ENCODE peak calls at places on chromosomes 2 and 18, in six cellular contexts. N, I, Y, L, O and Z are unnamed samples.

GRCh38 chr2:147467441-147467840 is 377.4 kb upstream of the ACVR2A start:
- DNase-seq in N (no peak), I (no peak), Y (no peak), L (no peak), O (no peak), Z (no peak)

GRCh38 chr2:30283931-30284565 is 52.7 kb downstream of the LBH start:
- DNase-seq in N (no peak), I (no peak), Y (no peak), L (peak; percentile 5), O (no peak), Z (no peak)

GRCh38 chr2:141611143-141611571 is 519.7 kb downstream of the LRP1B start:
- DNase-seq in N (no peak), I (no peak), Y (no peak), L (peak; percentile 83), O (no peak), Z (peak; percentile 51)

GRCh38 chr2:221478106-221478863 is 93.8 kb downstream of the EPHA4 start:
- DNase-seq in N (no peak), I (no peak), Y (no peak), L (no peak), O (no peak), Z (peak; percentile 18)

GRCh38 chr18:58516514-58517285 is 112.2 kb downstream of the ALPK2 start:
- DNase-seq in N (no peak), I (no peak), Y (no peak), L (no peak), O (no peak), Z (no peak)

GRCh38 chr2:236113425-236113824 is 54.8 kb downstream of the GBX2 start:
- DNase-seq in N (no peak), I (no peak), Y (no peak), L (no peak), O (no peak), Z (no peak)

GRCh38 chr2:209977386-209978239 is 24.8 kb upstream of the RPE start:
- DNase-seq in N (no peak), I (peak; percentile 78), Y (no peak), L (peak; percentile 75), O (peak; percentile 28), Z (peak; percentile 41)

GRCh38 chr2:138964413-138964812 is 184.2 kb upstream of the NXPH2 start:
- DNase-seq in N (no peak), I (no peak), Y (no peak), L (peak; percentile 14), O (no peak), Z (no peak)

GRCh38 chr2:168289880-168290279 is 42.5 kb upstream of the STK39 start:
- DNase-seq in N (no peak), I (no peak), Y (no peak), L (no peak), O (no peak), Z (no peak)

GRCh38 chr2:235552671-235553070 is 58.8 kb downstream of the AGAP1 start:
- DNase-seq in N (no peak), I (no peak), Y (no peak), L (no peak), O (no peak), Z (no peak)

GRCh38 chr2:203891474-203891873 is 23.9 kb downstream of the CTLA4 start:
- DNase-seq in N (no peak), I (peak; percentile 66), Y (no peak), L (no peak), O (no peak), Z (peak; percentile 50)